ENCODE peak calls at places on chromosomes 11 and 22, in five cellular contexts. Z is upper lobe of right lung; H is activated CD8-positive, alpha-beta T cell treated with anti-CD3 and anti-CD28 coated beads for 36 hours; U is heart left ventricle; B is kidney. R is an unnamed sample.

GRCh38 chr11:3855808-3856491 is 486 bp downstream of the STIM1 start:
- DNase-seq in Z (peak), B (peak), U (peak), H (peak), R (no peak)

GRCh38 chr22:23251445-23252093 is 71.3 kb downstream of the BCR start:
- DNase-seq in U (no peak), H (peak), Z (no peak), B (no peak), R (no peak)

GRCh38 chr11:64358907-64359711 is at the start of gene RPS6KA4:
- DNase-seq in U (peak), B (peak), H (peak), Z (peak), R (peak)

GRCh38 chr11:67999704-68000103 is 4.2 kb downstream of the UNC93B1 start:
- DNase-seq in H (no peak), U (no peak), Z (peak), B (peak), R (no peak)

GRCh38 chr11:58429273-58429672 is 1.4 kb upstream of the OR5B2 start:
- DNase-seq in U (no peak), Z (no peak), H (no peak), B (no peak), R (no peak)

GRCh38 chr22:41862160-41862529 is 29.2 kb downstream of the SREBF2 start:
- DNase-seq in H (peak), B (no peak), Z (no peak), U (no peak), R (peak)

GRCh38 chr11:77181226-77181625 is 53.2 kb downstream of the MYO7A start:
- DNase-seq in Z (no peak), B (peak), H (no peak), U (no peak), R (no peak)

GRCh38 chr11:133776671-133777070 is 68.6 kb downstream of the SPATA19 start:
- DNase-seq in H (no peak), B (no peak), U (no peak), Z (no peak), R (no peak)

GRCh38 chr22:46450931-46451660 is 86.3 kb downstream of the CELSR1 start:
- DNase-seq in H (no peak), B (peak), Z (no peak), U (no peak), R (no peak)

GRCh38 chr11:73453562-73453961 is 77.4 kb downstream of the RELT start:
- DNase-seq in B (no peak), U (no peak), H (no peak), Z (no peak), R (no peak)

GRCh38 chr11:29328961-29329441 is 687.8 kb downstream of the KCNA4 start:
- DNase-seq in H (no peak), B (no peak), Z (no peak), U (no peak), R (peak)

GRCh38 chr11:108863528-108863927 is 198.7 kb downstream of the DDX10 start:
- DNase-seq in U (no peak), B (no peak), H (no peak), Z (no peak), R (no peak)

GRCh38 chr22:24985824-24986214 is 33.3 kb downstream of the KIAA1671 start:
- DNase-seq in B (no peak), H (no peak), Z (no peak), U (peak), R (no peak)

GRCh38 chr11:60183595-60184201 is 815 bp upstream of the MS4A6A start:
- DNase-seq in B (no peak), H (no peak), U (no peak), Z (no peak), R (no peak)

GRCh38 chr22:43931771-43932170 is 8.2 kb downstream of the PNPLA3 start:
- DNase-seq in U (no peak), H (no peak), Z (no peak), B (no peak), R (no peak)

GRCh38 chr22:44809456-44809855 is 57.1 kb downstream of the ARHGAP8 start:
- DNase-seq in H (no peak), Z (no peak), B (peak), U (no peak), R (no peak)

GRCh38 chr11:48170176-48170839 is 46.3 kb upstream of the OR4B1 start:
- DNase-seq in U (peak), H (no peak), Z (no peak), B (no peak), R (no peak)

GRCh38 chr11:128604723-128605122 is 17.4 kb upstream of the ETS1 start:
- DNase-seq in Z (no peak), B (no peak), H (no peak), U (no peak), R (no peak)

GRCh38 chr11:131691558-131692041 is 321.2 kb downstream of the NTM start:
- DNase-seq in Z (no peak), B (peak), H (peak), U (no peak), R (peak)

GRCh38 chr11:567629-568258 is 7.0 kb downstream of the RASSF7 start:
- DNase-seq in H (no peak), U (no peak), B (no peak), Z (no peak), R (no peak)

GRCh38 chr11:44243633-44244343 is 66.2 kb downstream of the ALX4 start:
- DNase-seq in Z (no peak), H (no peak), U (no peak), B (no peak), R (no peak)

GRCh38 chr11:134071306-134071705 is 2.4 kb downstream of the JAM3 start:
- DNase-seq in B (no peak), Z (no peak), U (no peak), H (no peak), R (no peak)

GRCh38 chr11:1924121-1924520 is 4.6 kb downstream of the TNNT3 start:
- DNase-seq in U (peak), Z (no peak), B (peak), H (no peak), R (no peak)

GRCh38 chr11:112564228-112564955 is 303.7 kb upstream of the PLET1 start:
- DNase-seq in B (no peak), H (no peak), U (peak), Z (no peak), R (no peak)

GRCh38 chr11:133950874-133951483 is 5.8 kb downstream of the IGSF9B start:
- DNase-seq in B (no peak), Z (no peak), H (no peak), U (peak), R (no peak)

GRCh38 chr22:50101870-50102565 is 12.2 kb downstream of the MOV10L1 start:
- DNase-seq in U (no peak), H (no peak), Z (no peak), B (no peak), R (no peak)

GRCh38 chr11:2507945-2508749 is 63.3 kb downstream of the KCNQ1 start:
- DNase-seq in H (no peak), U (no peak), B (peak), Z (no peak), R (no peak)

GRCh38 chr11:70584786-70585545 is 186.6 kb downstream of the CTTN start:
- DNase-seq in H (no peak), B (peak), U (no peak), Z (peak), R (no peak)

GRCh38 chr11:102293873-102294601 is 23.2 kb upstream of the BIRC3 start:
- DNase-seq in H (peak), Z (no peak), B (no peak), U (no peak), R (peak)

GRCh38 chr11:46719543-46720218 is 668 bp downstream of the F2 start:
- DNase-seq in H (no peak), B (no peak), Z (no peak), U (no peak), R (no peak)

GRCh38 chr11:14055936-14056335 is 93.4 kb downstream of the SPON1 start:
- DNase-seq in U (no peak), H (no peak), Z (no peak), B (no peak), R (no peak)

GRCh38 chr11:130213143-130213978 is 53.8 kb downstream of the ST14 start:
- DNase-seq in Z (peak), H (peak), B (peak), U (peak), R (peak)

GRCh38 chr11:104946907-104947306 is 21.5 kb downstream of the CASP4 start:
- DNase-seq in H (peak), Z (no peak), U (no peak), B (no peak), R (peak)
- TF ChIP-seq CTCF in H (peak), Z (peak), U (peak), B (peak), R (peak)

GRCh38 chr11:118643142-118643994 is 36.0 kb downstream of the PHLDB1 start:
- DNase-seq in H (no peak), B (peak), Z (no peak), U (no peak), R (no peak)

GRCh38 chr11:118639899-118640298 is 32.5 kb downstream of the PHLDB1 start:
- DNase-seq in Z (no peak), U (no peak), B (no peak), H (no peak), R (no peak)

GRCh38 chr11:118641463-118642019 is 34.1 kb downstream of the PHLDB1 start:
- DNase-seq in H (no peak), Z (no peak), B (peak), U (no peak), R (no peak)

GRCh38 chr11:118638726-118639125 is 31.3 kb downstream of the PHLDB1 start:
- DNase-seq in Z (no peak), U (no peak), H (no peak), B (peak), R (no peak)

DNA sequence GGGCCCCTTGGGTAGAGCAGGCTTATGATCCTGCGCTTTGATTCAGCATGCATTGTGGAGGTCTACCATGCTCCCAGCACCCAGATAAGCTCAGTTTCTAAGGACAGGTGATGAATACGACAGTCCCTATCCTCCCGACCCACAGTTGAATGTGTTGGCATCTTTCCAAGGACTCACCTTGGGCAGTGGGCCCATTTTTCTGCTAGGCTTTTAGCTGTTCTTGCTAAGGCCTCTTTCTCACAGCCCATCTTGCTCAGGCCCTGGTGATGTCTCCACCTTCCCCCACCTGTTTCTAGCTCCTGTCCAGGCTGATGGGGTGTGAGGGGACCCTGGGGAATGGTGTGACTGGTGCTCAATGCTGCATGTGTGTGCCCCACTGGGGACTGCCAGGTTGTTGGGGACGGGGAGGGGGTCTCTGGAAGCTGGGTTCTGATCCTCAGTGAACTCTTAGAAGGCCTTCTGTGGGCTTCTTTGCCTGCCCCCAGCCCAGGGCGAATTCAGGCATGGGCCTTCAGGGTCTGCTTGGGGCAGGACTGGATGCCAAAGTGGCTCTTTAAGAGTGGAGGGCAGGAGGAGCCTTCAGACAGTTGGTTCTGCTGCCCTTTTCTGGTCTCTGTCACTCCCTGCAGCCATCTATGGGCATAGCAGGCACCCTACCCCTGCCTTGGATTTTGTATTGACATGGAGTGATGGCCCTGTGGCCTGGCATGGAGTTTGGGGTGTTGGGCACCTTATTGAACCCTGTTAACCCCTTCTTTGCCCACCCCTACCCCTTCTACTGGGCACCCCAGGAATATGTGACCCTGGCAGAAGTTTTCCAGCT is 33.1 kb downstream of the PHLDB1 start:
- DNase-seq in B (peak), H (no peak), U (no peak), Z (no peak), R (no peak)
- TF ChIP-seq CTCF in B (no peak), H (no peak), U (peak), Z (no peak), R (no peak)

DNA sequence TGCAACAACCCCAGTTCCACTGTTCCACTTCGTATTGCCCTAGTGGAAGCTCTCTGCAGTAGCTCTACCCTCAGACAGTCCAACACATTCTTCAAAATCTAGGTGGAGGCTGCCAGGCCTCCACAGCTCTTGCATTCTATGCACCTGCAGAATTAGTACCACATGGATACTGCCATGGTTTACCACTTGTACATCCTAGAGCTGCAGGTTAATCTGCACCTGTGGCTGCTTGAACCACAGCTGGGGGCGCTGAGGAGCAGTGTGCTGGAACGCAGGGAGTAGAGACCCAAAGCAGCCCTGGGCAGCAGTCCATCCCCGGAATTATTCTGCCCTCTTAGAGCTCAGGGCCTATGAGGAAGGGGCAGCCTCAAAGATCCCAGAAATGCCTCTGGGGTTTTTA is 4.3 kb upstream of the CTSC start:
- DNase-seq in Z (no peak), B (no peak), H (peak), U (no peak), R (no peak)
- TF ChIP-seq CTCF in Z (no peak), B (no peak), H (no peak), U (no peak), R (no peak)

DNA sequence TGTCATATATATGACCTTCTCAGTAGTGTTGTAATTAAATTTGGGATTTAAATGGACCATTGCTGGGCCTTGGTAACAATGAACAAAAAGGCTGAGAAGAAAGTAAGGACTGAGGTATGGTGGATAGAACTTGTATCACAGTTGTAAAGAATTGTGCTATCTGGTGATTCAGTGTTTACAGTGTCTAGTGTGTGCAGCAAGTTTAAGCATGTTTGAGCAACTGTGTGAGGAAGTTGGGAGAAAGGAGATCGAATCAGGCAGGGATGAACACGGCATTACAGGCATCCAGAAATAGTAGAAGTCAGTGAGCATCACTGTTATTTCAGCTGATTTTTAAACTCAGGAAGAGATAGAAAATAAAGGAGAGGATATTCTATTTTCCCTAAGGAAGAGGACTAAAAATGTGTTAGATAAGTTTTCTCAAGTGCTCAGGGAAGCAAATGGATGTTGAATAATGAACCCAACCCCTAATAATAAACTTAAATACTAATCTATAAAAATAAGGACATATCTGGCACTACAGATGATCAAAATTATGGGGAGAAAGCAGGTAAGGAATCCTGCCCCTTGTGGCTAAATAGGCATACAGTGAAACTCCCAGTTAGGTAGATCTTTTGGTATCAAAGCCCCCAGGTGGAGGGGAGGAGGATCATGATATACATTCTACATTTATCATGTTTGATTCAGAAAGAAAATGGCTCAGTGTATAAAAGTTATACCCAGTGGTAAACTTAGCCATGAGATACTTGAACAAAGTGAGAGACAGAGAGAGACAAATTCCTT is 361.0 kb upstream of the ANO3 start:
- DNase-seq in Z (no peak), H (no peak), U (no peak), B (no peak), R (no peak)
- TF ChIP-seq CTCF in Z (no peak), H (no peak), U (peak), B (no peak), R (peak)